ENCODE peak calls at places on chromosomes 6 and 20, in five cellular contexts. O, N, T, B and C are unnamed samples. For H3K9me3 and H3K4me1, the result is how much of the 10 kb centered on the place peaks cover.

GRCh38 chr6:147238164-147238563 is 33.9 kb downstream of the STXBP5 start:
- DNase-seq in O (no peak), N (no peak), T (no peak), B (no peak), C (no peak)

GRCh38 chr20:56628015-56628872 is 862 bp upstream of the TFAP2C start:
- DNase-seq in O (peak), N (peak), T (no peak), B (peak), C (no peak)

GRCh38 chr6:23180504-23181293 is 611.3 kb downstream of the HDGFL1 start:
- DNase-seq in O (peak), N (peak), T (no peak), B (no peak), C (peak)

GRCh38 chr6:158018851-158019361 is 37.2 kb downstream of the SYNJ2 start:
- DNase-seq in O (peak), N (no peak), T (no peak), B (no peak), C (peak)

GRCh38 chr6:30258204-30258603 is 45.0 kb upstream of the TRIM26 start:
- DNase-seq in O (no peak), N (no peak), T (no peak), B (no peak), C (no peak)

GRCh38 chr6:107491059-107491609 is 1.2 kb downstream of the SOBP start:
- DNase-seq in O (peak), N (peak), T (no peak), B (peak), C (peak)

GRCh38 chr6:37077459-37078296 is 72.2 kb downstream of the FGD2 start:
- DNase-seq in O (peak), N (peak), T (no peak), B (no peak), C (peak)

GRCh38 chr6:85961125-85961524 is 318.4 kb upstream of the SYNCRIP start:
- DNase-seq in O (no peak), N (no peak), T (no peak), B (no peak), C (no peak)

GRCh38 chr6:28446818-28447511 is 3.7 kb upstream of the ZSCAN23 start:
- DNase-seq in O (peak), N (no peak), T (no peak), B (no peak), C (peak)

GRCh38 chr20:48794360-48794759 is 33.4 kb downstream of the PREX1 start:
- DNase-seq in O (no peak), N (no peak), T (no peak), B (no peak), C (no peak)

GRCh38 chr20:4117867-4118266 is 102.5 kb upstream of the RNF24 start:
- DNase-seq in O (no peak), N (no peak), T (no peak), B (no peak), C (no peak)

GRCh38 chr6:169915769-169916550 is 164.5 kb downstream of the ERMARD start:
- DNase-seq in O (peak), N (no peak), T (no peak), B (no peak), C (no peak)
- H3K9me3 ChIP-seq in O (under half), N (under half), T (under half), B (under half), C (under half)

GRCh38 chr20:31705598-31706597 is 16.8 kb downstream of the BCL2L1 start:
- DNase-seq in O (no peak), N (no peak), T (no peak), B (no peak), C (no peak)
- H3K4me1 ChIP-seq in O (under half), N (half or more), T (under half), B (half or more), C (half or more)

DNA sequence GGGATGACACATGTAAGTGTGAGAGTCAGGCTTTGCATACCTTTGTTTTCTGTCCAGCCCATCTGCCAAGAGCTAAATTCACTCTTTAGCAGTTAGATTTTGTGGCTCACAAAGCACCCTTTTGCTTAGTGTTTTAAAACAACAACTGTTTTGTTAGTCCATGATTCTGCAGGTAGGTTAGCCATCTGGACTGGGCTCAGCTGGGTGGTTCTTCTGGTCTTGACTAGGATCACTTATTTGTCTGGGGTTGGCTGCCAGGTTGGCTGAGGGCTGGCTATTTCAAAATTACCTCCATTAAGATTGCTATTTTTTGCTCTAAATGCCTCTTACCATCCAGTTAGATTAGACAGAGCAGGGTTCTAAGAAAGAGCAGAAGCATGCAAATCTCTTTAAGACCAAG is 489.3 kb downstream of the BTBD3 start:
- DNase-seq in O (no peak), N (no peak), T (no peak), B (no peak), C (no peak)
- H3K9me3 ChIP-seq in O (under half), N (under half), T (under half), B (under half), C (under half)

GRCh38 chr6:5619249-5619648 is 357.9 kb downstream of the FARS2 start:
- DNase-seq in O (no peak), N (no peak), T (peak), B (no peak), C (no peak)

GRCh38 chr6:5622276-5623005 is 361.1 kb downstream of the FARS2 start:
- DNase-seq in O (no peak), N (no peak), T (no peak), B (no peak), C (no peak)

DNA sequence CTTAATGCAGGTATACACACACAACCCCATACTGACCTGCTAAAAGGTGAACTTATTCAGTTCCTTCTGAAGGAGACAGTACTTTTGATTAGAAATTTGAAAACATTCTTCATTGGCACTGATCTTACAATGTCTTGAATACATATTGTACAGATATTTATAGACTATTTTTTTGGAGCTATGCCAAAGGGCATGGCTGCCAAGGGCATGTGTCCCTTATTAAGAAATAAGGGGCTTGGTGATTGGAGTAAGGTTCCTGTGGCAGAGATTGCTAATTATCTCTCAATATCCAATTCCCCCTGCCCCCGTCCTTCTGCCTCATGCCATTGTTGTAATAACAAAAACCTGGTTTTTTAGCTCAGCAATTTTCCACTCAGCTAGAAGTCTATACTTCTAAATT is 355.9 kb downstream of the FARS2 start:
- DNase-seq in O (no peak), N (no peak), T (no peak), B (no peak), C (no peak)
- H3K4me1 ChIP-seq in O (under half), N (under half), T (under half), B (under half), C (under half)

DNA sequence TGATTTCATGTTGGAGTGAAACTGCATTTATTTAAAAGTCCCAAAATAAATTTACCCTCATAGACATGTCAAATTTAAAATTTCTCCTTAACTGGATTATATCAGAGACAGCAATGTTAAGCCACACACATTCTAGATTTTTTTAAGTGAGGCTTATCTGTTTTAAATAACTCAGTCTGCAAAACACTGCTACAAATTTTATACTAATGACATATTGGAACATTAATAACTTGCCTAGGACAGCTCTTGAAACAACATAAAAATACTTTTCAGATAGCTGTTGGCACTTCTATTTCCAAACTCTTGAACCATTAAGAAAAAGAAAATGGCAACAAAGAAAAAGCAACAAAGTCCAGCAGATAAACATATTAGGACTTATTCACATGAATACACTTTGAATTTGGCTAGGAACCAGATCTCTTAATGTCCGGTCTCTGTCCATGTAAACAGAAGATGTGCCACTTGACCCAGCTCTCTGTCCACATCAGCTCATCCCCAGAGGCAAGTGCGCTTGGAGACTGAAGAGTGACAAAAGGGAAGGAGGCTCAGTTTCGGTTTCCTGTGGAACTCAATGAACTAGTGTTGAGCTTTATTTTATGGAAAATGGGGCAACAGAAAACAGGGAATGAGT is 219.3 kb upstream of the THBS2 start:
- DNase-seq in O (no peak), N (no peak), T (no peak), B (no peak), C (no peak)
- H3K9me3 ChIP-seq in O (under half), N (under half), T (under half), B (under half), C (under half)